ENCODE peak calls at places on chromosomes 13 and 19, in nine cellular contexts. Y, W, O, J, E, T, R, B and G are unnamed samples.

GRCh38 chr19:8017808-8018207 is 12.4 kb upstream of the ELAVL1 start:
- DNase-seq in Y (no peak), W (no peak), O (no peak), J (no peak), E (no peak), T (peak), R (peak), B (no peak), G (no peak)

GRCh38 chr13:99829156-99829555 is 142.4 kb downstream of the ZIC5 start:
- DNase-seq in Y (no peak), W (no peak), O (no peak), J (no peak), E (no peak), T (no peak), R (no peak), B (no peak), G (no peak)

GRCh38 chr19:16233081-16233776 is 35.5 kb downstream of the AP1M1 start:
- DNase-seq in Y (no peak), W (no peak), O (no peak), J (no peak), E (no peak), T (no peak), R (no peak), B (no peak), G (no peak)

GRCh38 chr13:20353973-20354372 is 121.9 kb upstream of the GJB6 start:
- DNase-seq in Y (peak), W (no peak), O (no peak), J (no peak), E (no peak), T (no peak), R (no peak), B (no peak), G (peak)

GRCh38 chr19:12698138-12698537 is 1.7 kb upstream of the FBXW9 start:
- DNase-seq in Y (no peak), W (no peak), O (no peak), J (no peak), E (no peak), T (no peak), R (no peak), B (no peak), G (no peak)

GRCh38 chr19:42121666-42122069 is 10.6 kb downstream of the POU2F2 start:
- DNase-seq in Y (peak), W (no peak), O (no peak), J (no peak), E (peak), T (peak), R (peak), B (no peak), G (peak)

GRCh38 chr13:30124131-30124768 is 183.1 kb downstream of the KATNAL1 start:
- DNase-seq in Y (no peak), W (no peak), O (no peak), J (no peak), E (no peak), T (no peak), R (no peak), B (no peak), G (no peak)

GRCh38 chr19:6076675-6077463 is 33.4 kb downstream of the RFX2 start:
- DNase-seq in Y (peak), W (no peak), O (no peak), J (no peak), E (peak), T (no peak), R (no peak), B (no peak), G (peak)

GRCh38 chr19:46181386-46181774 is 33.3 kb downstream of the IGFL2 start:
- DNase-seq in Y (peak), W (no peak), O (no peak), J (no peak), E (no peak), T (no peak), R (no peak), B (no peak), G (peak)

GRCh38 chr13:30276178-30276577 is 31.2 kb downstream of the KATNAL1 start:
- DNase-seq in Y (no peak), W (no peak), O (no peak), J (no peak), E (no peak), T (no peak), R (no peak), B (no peak), G (peak)

GRCh38 chr13:24284876-24285275 is 24.5 kb upstream of the C1QTNF9 start:
- DNase-seq in Y (no peak), W (no peak), O (no peak), J (no peak), E (no peak), T (no peak), R (no peak), B (no peak), G (no peak)

GRCh38 chr19:28065026-28065425 is 1147.9 kb downstream of the UQCRFS1 start:
- DNase-seq in Y (peak), W (no peak), O (no peak), J (no peak), E (no peak), T (no peak), R (no peak), B (no peak), G (peak)

GRCh38 chr13:33284016-33284415 is 1.5 kb downstream of the STARD13 start:
- DNase-seq in Y (peak), W (no peak), O (no peak), J (no peak), E (no peak), T (no peak), R (no peak), B (no peak), G (peak)

GRCh38 chr13:23288564-23288963 is 107.8 kb downstream of the SGCG start:
- DNase-seq in Y (peak), W (no peak), O (no peak), J (no peak), E (no peak), T (no peak), R (no peak), B (no peak), G (no peak)